ENCODE peak calls at places on chromosomes 12 and 14, in eight cellular contexts. S is mesenteric fat pad; Z is CD4-positive, alpha-beta memory T cell; K is Right ventricle myocardium inferior; R is aorta; A is activated T-helper 9 cell treated with anti-CD3 and anti-CD28 coated beads, Interleukin-2, amount 50 U/mL, for 16 hours; J is GM12865; E is ELR. D is an unnamed sample.

GRCh38 chr14:105172476-105172875 is 3.9 kb upstream of the JAG2 start:
- DNase-seq in Z (no peak), J (no peak), K (no peak), E (no peak), R (no peak), S (no peak), A (no peak), D (no peak)

GRCh38 chr14:92368001-92368400 is 45.0 kb downstream of the SLC24A4 start:
- DNase-seq in Z (no peak), E (no peak), J (no peak), A (no peak), S (no peak), R (no peak), K (no peak), D (no peak)

GRCh38 chr14:87055007-87055406 is 938.0 kb downstream of the GALC start:
- DNase-seq in J (no peak), R (no peak), A (no peak), S (no peak), K (no peak), Z (no peak), E (no peak), D (no peak)

GRCh38 chr14:35140718-35141581 is 18.6 kb downstream of the PRORP start:
- DNase-seq in Z (peak; percentile 55), R (no peak), J (peak; percentile 34), S (no peak), E (peak; percentile 57), K (no peak), A (no peak), D (no peak)

GRCh38 chr12:113822986-113823385 is 143.1 kb downstream of the RBM19 start:
- DNase-seq in A (no peak), J (no peak), S (no peak), R (no peak), Z (no peak), K (no peak), E (no peak), D (no peak)

GRCh38 chr12:31589582-31589895 is 1.4 kb downstream of the DENND5B start:
- DNase-seq in R (peak; percentile 82), E (no peak), J (peak; percentile 85), S (no peak), Z (no peak), A (no peak), K (peak; percentile 85), D (no peak)

GRCh38 chr14:101105045-101105444 is 201.5 kb upstream of the RTL1 start:
- DNase-seq in K (peak; percentile 30), S (no peak), J (no peak), R (no peak), Z (no peak), E (no peak), A (no peak), D (no peak)

GRCh38 chr14:102803139-102803538 is 25.9 kb downstream of the TRAF3 start:
- DNase-seq in J (no peak), Z (no peak), R (no peak), K (no peak), S (no peak), A (no peak), E (no peak), D (no peak)

GRCh38 chr12:81518638-81519037 is 240.5 kb downstream of the PPFIA2 start:
- DNase-seq in R (no peak), K (no peak), A (no peak), Z (no peak), S (no peak), E (no peak), J (no peak), D (no peak)

GRCh38 chr14:20092050-20092449 is 18.5 kb upstream of the OR4K17 start:
- DNase-seq in K (no peak), R (no peak), J (no peak), E (no peak), S (no peak), A (no peak), Z (no peak), D (no peak)

GRCh38 chr12:67535176-67535575 is 113.4 kb upstream of the DYRK2 start:
- DNase-seq in A (no peak), S (no peak), J (no peak), R (no peak), Z (no peak), E (no peak), K (no peak), D (no peak)